ENCODE peak calls at places on chromosome 10, in six cellular contexts. H is RKO, O is NCI-H2081, Z is heart left ventricle, B is hepatocyte, T is brain microvascular endothelial cell. W is an unnamed sample.

GRCh38 chr10:3813986-3814831 is 29.2 kb upstream of the KLF6 start:
- DNase-seq in Z (no peak), T (peak; percentile 61), B (no peak), H (no peak), O (no peak), W (no peak)

GRCh38 chr10:60176900-60177299 is 212.8 kb downstream of the ANK3 start:
- DNase-seq in H (no peak), Z (no peak), T (no peak), O (no peak), B (no peak), W (no peak)

GRCh38 chr10:42969147-42969546 is 107.7 kb upstream of the RET start:
- DNase-seq in H (no peak), O (no peak), B (no peak), T (no peak), Z (peak; percentile 21), W (no peak)

GRCh38 chr10:121282264-121282663 is 316.0 kb downstream of the FGFR2 start:
- DNase-seq in T (no peak), H (no peak), Z (no peak), O (no peak), B (no peak), W (no peak)

GRCh38 chr10:46250898-46251856 is 35.6 kb upstream of the ANTXRL start:
- DNase-seq in T (no peak), O (no peak), Z (peak; percentile 42), H (no peak), B (no peak), W (no peak)

GRCh38 chr10:90968448-90969086 is 47.7 kb upstream of the ANKRD1 start:
- DNase-seq in Z (no peak), B (no peak), T (peak; percentile 24), H (peak; percentile 42), O (no peak), W (no peak)

GRCh38 chr10:75984067-75984466 is 552.6 kb downstream of the LRMDA start:
- DNase-seq in O (no peak), B (no peak), Z (no peak), T (no peak), H (no peak), W (no peak)

GRCh38 chr10:43971981-43972380 is 323.3 kb upstream of the ZNF32 start:
- DNase-seq in H (no peak), T (no peak), Z (no peak), O (no peak), B (no peak), W (no peak)

GRCh38 chr10:3835770-3836169 is 50.8 kb upstream of the KLF6 start:
- DNase-seq in Z (no peak), H (no peak), T (no peak), B (peak; percentile 44), O (no peak), W (peak; percentile 39)

GRCh38 chr10:28393956-28394568 is 91.2 kb upstream of the MPP7 start:
- DNase-seq in Z (no peak), T (peak; percentile 47), H (peak; percentile 79), B (peak; percentile 80), O (peak; percentile 45), W (peak; percentile 72)

GRCh38 chr10:91520657-91521056 is 110.5 kb downstream of the HECTD2 start:
- DNase-seq in T (no peak), O (no peak), H (no peak), Z (no peak), B (no peak), W (no peak)

GRCh38 chr10:30098624-30099023 is 39.2 kb upstream of the JCAD start:
- DNase-seq in O (no peak), B (no peak), H (peak; percentile 11), T (peak; percentile 59), Z (no peak), W (no peak)

GRCh38 chr10:1420663-1421362 is 316.5 kb downstream of the ADARB2 start:
- DNase-seq in T (peak; percentile 49), B (peak; percentile 85), H (peak; percentile 74), Z (peak; percentile 60), O (peak; percentile 80), W (peak; percentile 81)

GRCh38 chr10:131773321-131773988 is 127.4 kb upstream of the PPP2R2D start:
- DNase-seq in O (no peak), H (no peak), B (no peak), Z (no peak), T (no peak), W (no peak)

GRCh38 chr10:105989995-105990394 is 1174.5 kb downstream of the SORCS1 start:
- DNase-seq in O (no peak), B (no peak), T (no peak), H (no peak), Z (no peak), W (no peak)

GRCh38 chr10:60267802-60268201 is 121.9 kb downstream of the ANK3 start:
- DNase-seq in Z (no peak), H (no peak), O (no peak), T (no peak), B (no peak), W (no peak)

GRCh38 chr10:75853085-75853484 is 421.7 kb downstream of the LRMDA start:
- DNase-seq in H (peak; percentile 16), O (no peak), Z (no peak), B (no peak), T (no peak), W (no peak)

GRCh38 chr10:121702351-121703320 is 104.4 kb upstream of the FGFR2 start:
- DNase-seq in Z (no peak), T (peak; percentile 93), H (peak; percentile 81), B (no peak), O (no peak), W (no peak)

GRCh38 chr10:80530251-80530650 is 7.5 kb upstream of the SH2D4B start:
- DNase-seq in T (peak; percentile 22), O (no peak), Z (no peak), H (no peak), B (no peak), W (peak; percentile 73)

GRCh38 chr10:79246606-79247275 is 100.5 kb upstream of the PPIF start:
- DNase-seq in B (no peak), O (no peak), T (no peak), H (no peak), Z (peak; percentile 90), W (peak; percentile 58)

GRCh38 chr10:72503694-72504438 is 122.0 kb downstream of the MICU1 start:
- DNase-seq in H (no peak), B (no peak), Z (no peak), T (no peak), O (no peak), W (no peak)

GRCh38 chr10:45433716-45434469 is 59.9 kb downstream of the ALOX5 start:
- DNase-seq in T (no peak), O (no peak), B (no peak), H (no peak), Z (no peak), W (no peak)

GRCh38 chr10:29427667-29428066 is 138.8 kb downstream of the LYZL1 start:
- DNase-seq in H (no peak), Z (no peak), T (no peak), O (no peak), B (no peak), W (no peak)

GRCh38 chr10:282294-283139 is 147.3 kb downstream of the ZMYND11 start:
- DNase-seq in Z (no peak), H (no peak), T (no peak), O (no peak), B (no peak), W (no peak)

GRCh38 chr10:119379466-119380071 is 162.9 kb downstream of the RGS10 start:
- DNase-seq in B (no peak), T (no peak), O (no peak), H (no peak), Z (peak; percentile 42), W (no peak)

GRCh38 chr10:124105045-124105444 is 11.6 kb upstream of the CHST15 start:
- DNase-seq in T (no peak), H (no peak), O (no peak), B (no peak), Z (no peak), W (no peak)

GRCh38 chr10:44752451-44753441 is 158.4 kb upstream of the TMEM72 start:
- DNase-seq in Z (no peak), H (no peak), T (peak; percentile 93), B (no peak), O (no peak), W (no peak)

GRCh38 chr10:97333601-97334369 is 744 bp downstream of the FRAT2 start:
- DNase-seq in H (peak; percentile 79), T (peak; percentile 38), B (peak; percentile 59), Z (peak; percentile 81), O (no peak), W (peak; percentile 33)

GRCh38 chr10:2897619-2898508 is 169.5 kb upstream of the PFKP start:
- DNase-seq in O (no peak), H (peak; percentile 27), T (no peak), Z (no peak), B (no peak), W (no peak)

GRCh38 chr10:988667-989545 is 672 bp downstream of the GTPBP4 start:
- DNase-seq in T (no peak), Z (no peak), O (no peak), B (no peak), H (peak; percentile 84), W (no peak)

GRCh38 chr10:46266506-46266985 is 20.3 kb upstream of the ANTXRL start:
- DNase-seq in O (no peak), H (no peak), Z (no peak), T (no peak), B (no peak), W (no peak)

GRCh38 chr10:84348431-84348830 is 20.0 kb downstream of the CCSER2 start:
- DNase-seq in O (no peak), B (no peak), H (peak; percentile 38), T (peak; percentile 35), Z (no peak), W (no peak)

W was measured in Ammon's horn.